ENCODE peak calls at places on chromosomes 12 and 14, in six cellular contexts. X, Y, F, J, M and W are unnamed samples.

GRCh38 chr14:77485901-77486678 is 12.5 kb downstream of the ISM2 start:
- DNase-seq in Y (no peak), M (no peak), F (no peak), J (no peak), X (no peak), W (no peak)

GRCh38 chr14:73369433-73369832 is 88.9 kb downstream of the NUMB start:
- DNase-seq in Y (no peak), J (no peak), X (no peak), M (no peak), F (no peak), W (no peak)

GRCh38 chr12:108750471-108751402 is 19.4 kb upstream of the CORO1C start:
- DNase-seq in X (peak; percentile 37), J (no peak), M (no peak), F (peak; percentile 44), Y (no peak), W (peak; percentile 14)

GRCh38 chr12:52656616-52657015 is 4.6 kb upstream of the KRT2 start:
- DNase-seq in F (no peak), Y (no peak), J (no peak), X (no peak), M (no peak), W (no peak)

GRCh38 chr12:124172646-124173045 is 122.2 kb upstream of the RFLNA start:
- DNase-seq in J (no peak), F (peak; percentile 21), X (no peak), Y (no peak), M (no peak), W (no peak)

GRCh38 chr12:47967461-47968430 is 4.3 kb downstream of the TMEM106C start:
- DNase-seq in F (peak; percentile 69), X (peak; percentile 63), M (no peak), Y (no peak), J (no peak), W (no peak)

GRCh38 chr14:67636361-67636919 is 16.7 kb downstream of the ARG2 start:
- DNase-seq in X (peak; percentile 35), J (no peak), M (no peak), F (peak; percentile 42), Y (no peak), W (no peak)

GRCh38 chr12:65615091-65615490 is 209.2 kb upstream of the HMGA2 start:
- DNase-seq in M (no peak), Y (no peak), J (no peak), X (peak; percentile 84), F (peak; percentile 92), W (no peak)

GRCh38 chr14:31510222-31510621 is 22.4 kb upstream of the GPR33 start:
- DNase-seq in X (peak; percentile 37), J (peak; percentile 28), F (peak; percentile 32), M (no peak), Y (no peak), W (no peak)

GRCh38 chr12:56929780-56930179 is 4.4 kb downstream of the SDR9C7 start:
- DNase-seq in Y (no peak), M (no peak), J (no peak), X (no peak), F (no peak), W (no peak)

GRCh38 chr14:57486767-57487379 is 6.8 kb downstream of the CCDC198 start:
- DNase-seq in Y (no peak), M (no peak), X (peak; percentile 54), F (peak; percentile 59), J (peak; percentile 22), W (peak; percentile 13)

GRCh38 chr14:77848031-77848430 is 48.1 kb downstream of the ADCK1 start:
- DNase-seq in X (peak; percentile 31), J (no peak), F (peak; percentile 34), Y (no peak), M (no peak), W (no peak)

GRCh38 chr14:57970594-57970993 is 104.7 kb upstream of the SLC35F4 start:
- DNase-seq in J (no peak), X (no peak), M (no peak), Y (no peak), F (no peak), W (no peak)